ENCODE peak calls at places on chromosomes 1 and 21, in six cellular contexts. R is activated T-cell treated with anti-CD3 and anti-CD28 coated beads for 1 hour; V is GM03348; Z is astrocyte of the spinal cord; P is RPMI8226; S is stimulated activated CD8-positive, alpha-beta memory T cell treated with anti-CD3 and anti-CD28 coated beads, Interleukin-15, amount 100 ng/mL, for 24 hours. F is an unnamed sample.

GRCh38 chr1:11337536-11338350 is 64.7 kb downstream of the UBIAD1 start:
- DNase-seq in V (peak), Z (peak), P (peak), S (peak), R (peak), F (peak)

GRCh38 chr1:53688703-53689102 is 50.3 kb downstream of the GLIS1 start:
- DNase-seq in Z (no peak), S (no peak), R (no peak), P (peak), V (no peak), F (peak)

GRCh38 chr1:199612976-199613774 is 414.3 kb upstream of the NR5A2 start:
- DNase-seq in Z (peak), P (no peak), V (peak), S (no peak), R (no peak), F (peak)

GRCh38 chr1:231192620-231193163 is 30.8 kb downstream of the TRIM67 start:
- DNase-seq in R (no peak), P (peak), V (no peak), Z (peak), S (no peak), F (no peak)

GRCh38 chr1:56189946-56190920 is 389.1 kb downstream of the PLPP3 start:
- DNase-seq in P (peak), R (no peak), V (no peak), S (no peak), Z (no peak), F (peak)

GRCh38 chr1:167367705-167368104 is 147.0 kb downstream of the POU2F1 start:
- DNase-seq in Z (no peak), S (no peak), V (no peak), R (no peak), P (no peak), F (no peak)

GRCh38 chr1:87017994-87018672 is 103.7 kb downstream of the HS2ST1 start:
- DNase-seq in R (no peak), V (no peak), P (no peak), S (no peak), Z (no peak), F (no peak)

GRCh38 chr1:203272633-203273205 is 32.6 kb upstream of the BTG2 start:
- DNase-seq in S (no peak), R (no peak), Z (no peak), V (no peak), P (no peak), F (no peak)

GRCh38 chr1:206739411-206740076 is 31.0 kb upstream of the IL19 start:
- DNase-seq in P (peak), Z (no peak), S (no peak), R (no peak), V (no peak), F (peak)

GRCh38 chr1:61011514-61012263 is 70.7 kb upstream of the NFIA start:
- DNase-seq in P (no peak), V (no peak), Z (no peak), R (no peak), S (no peak), F (no peak)

GRCh38 chr1:58155418-58156123 is 391.0 kb downstream of the OMA1 start:
- DNase-seq in Z (no peak), S (no peak), V (no peak), P (peak), R (no peak), F (peak)

GRCh38 chr1:190175320-190175719 is 302.3 kb downstream of the BRINP3 start:
- DNase-seq in Z (peak), P (no peak), V (no peak), S (no peak), R (no peak), F (no peak)

GRCh38 chr21:14737278-14737677 is 191.2 kb upstream of the SAMSN1 start:
- DNase-seq in Z (no peak), V (no peak), S (no peak), P (no peak), R (no peak), F (no peak)

GRCh38 chr1:205323794-205324193 is 2.2 kb upstream of the NUAK2 start:
- DNase-seq in P (no peak), R (no peak), Z (no peak), V (no peak), S (no peak), F (no peak)

GRCh38 chr1:10181154-10181553 is 29.2 kb upstream of the KIF1B start:
- DNase-seq in R (no peak), P (no peak), V (peak), Z (no peak), S (no peak), F (no peak)

GRCh38 chr1:214552174-214552608 is 789 bp upstream of the PTPN14 start:
- DNase-seq in R (no peak), V (peak), Z (peak), P (no peak), S (no peak), F (no peak)

GRCh38 chr1:16338961-16339360 is 13.3 kb downstream of the FBXO42 start:
- DNase-seq in P (no peak), S (no peak), R (no peak), Z (no peak), V (no peak), F (no peak)

GRCh38 chr1:55213029-55213884 is 1.9 kb downstream of the USP24 start:
- DNase-seq in S (no peak), P (no peak), Z (no peak), R (no peak), V (peak), F (peak)

GRCh38 chr1:7678491-7679158 is 92.5 kb upstream of the VAMP3 start:
- DNase-seq in Z (no peak), R (no peak), V (no peak), S (no peak), P (no peak), F (no peak)

GRCh38 chr21:41713495-41714281 is 53.2 kb downstream of the RIPK4 start:
- DNase-seq in V (no peak), Z (no peak), R (no peak), P (no peak), S (no peak), F (no peak)

GRCh38 chr1:211331011-211331709 is 4.5 kb downstream of the TRAF5 start:
- DNase-seq in S (no peak), R (no peak), Z (peak), P (no peak), V (no peak), F (no peak)

GRCh38 chr1:154414606-154415005 is 9.5 kb downstream of the IL6R start:
- DNase-seq in Z (no peak), V (no peak), S (no peak), R (no peak), P (no peak), F (no peak)

GRCh38 chr21:46562964-46563607 is 41.8 kb downstream of the S100B start:
- DNase-seq in V (peak), P (no peak), Z (no peak), S (no peak), R (no peak), F (no peak)

F was measured in NAMALWA.